ENCODE peak calls at places on chromosome 17, in nine cellular contexts. One of them, this sample, is unnamed.

GRCh38 chr17:17186051-17186450 is 20.1 kb downstream of the PLD6 start:
- DNase-seq in tibial artery: no peak
- DNase-seq in activated gamma-delta T cell treated with Interleukin-2 at 50 U/mL for 16 hours: no peak
- DNase-seq in activated T-cell treated with anti-CD3 and anti-CD28 coated beads, Interleukin-2, amount 50 U/mL, for 72 hours: peak
- DNase-seq in GM20000: peak
- DNase-seq in stimulated activated CD8-positive, alpha-beta memory T cell treated with anti-CD3 and anti-CD28 coated beads, Interleukin-4, amount 100 ng/mL, for 24 hours: peak
- DNase-seq in kidney tubule cell: no peak
- DNase-seq in H7: no peak
- DNase-seq in HFFc6: no peak
- DNase-seq in this sample: no peak

GRCh38 chr17:38454528-38454927 is 26.3 kb downstream of the ARHGAP23 start:
- DNase-seq in tibial artery: peak
- DNase-seq in activated gamma-delta T cell treated with Interleukin-2 at 50 U/mL for 16 hours: no peak
- DNase-seq in activated T-cell treated with anti-CD3 and anti-CD28 coated beads, Interleukin-2, amount 50 U/mL, for 72 hours: no peak
- DNase-seq in GM20000: no peak
- DNase-seq in stimulated activated CD8-positive, alpha-beta memory T cell treated with anti-CD3 and anti-CD28 coated beads, Interleukin-4, amount 100 ng/mL, for 24 hours: no peak
- DNase-seq in kidney tubule cell: peak
- DNase-seq in H7: peak
- DNase-seq in HFFc6: peak
- DNase-seq in this sample: no peak

GRCh38 chr17:17018612-17019429 is 23.4 kb upstream of the MPRIP start:
- DNase-seq in tibial artery: no peak
- DNase-seq in activated gamma-delta T cell treated with Interleukin-2 at 50 U/mL for 16 hours: no peak
- DNase-seq in activated T-cell treated with anti-CD3 and anti-CD28 coated beads, Interleukin-2, amount 50 U/mL, for 72 hours: no peak
- DNase-seq in GM20000: no peak
- DNase-seq in stimulated activated CD8-positive, alpha-beta memory T cell treated with anti-CD3 and anti-CD28 coated beads, Interleukin-4, amount 100 ng/mL, for 24 hours: no peak
- DNase-seq in kidney tubule cell: peak
- DNase-seq in H7: no peak
- DNase-seq in HFFc6: no peak
- DNase-seq in this sample: no peak

GRCh38 chr17:21286066-21286770 is 1.7 kb downstream of the MAP2K3 start:
- DNase-seq in tibial artery: peak
- DNase-seq in activated gamma-delta T cell treated with Interleukin-2 at 50 U/mL for 16 hours: no peak
- DNase-seq in activated T-cell treated with anti-CD3 and anti-CD28 coated beads, Interleukin-2, amount 50 U/mL, for 72 hours: no peak
- DNase-seq in GM20000: no peak
- DNase-seq in stimulated activated CD8-positive, alpha-beta memory T cell treated with anti-CD3 and anti-CD28 coated beads, Interleukin-4, amount 100 ng/mL, for 24 hours: no peak
- DNase-seq in kidney tubule cell: peak
- DNase-seq in H7: peak
- DNase-seq in HFFc6: peak
- DNase-seq in this sample: no peak

GRCh38 chr17:77235370-77236080 is 94.8 kb downstream of the SEC14L1 start:
- DNase-seq in tibial artery: peak
- DNase-seq in activated gamma-delta T cell treated with Interleukin-2 at 50 U/mL for 16 hours: no peak
- DNase-seq in activated T-cell treated with anti-CD3 and anti-CD28 coated beads, Interleukin-2, amount 50 U/mL, for 72 hours: peak
- DNase-seq in GM20000: no peak
- DNase-seq in stimulated activated CD8-positive, alpha-beta memory T cell treated with anti-CD3 and anti-CD28 coated beads, Interleukin-4, amount 100 ng/mL, for 24 hours: no peak
- DNase-seq in kidney tubule cell: peak
- DNase-seq in H7: no peak
- DNase-seq in HFFc6: peak
- DNase-seq in this sample: peak

GRCh38 chr17:59365383-59365981 is 34.0 kb downstream of the YPEL2 start:
- DNase-seq in tibial artery: no peak
- DNase-seq in activated gamma-delta T cell treated with Interleukin-2 at 50 U/mL for 16 hours: no peak
- DNase-seq in activated T-cell treated with anti-CD3 and anti-CD28 coated beads, Interleukin-2, amount 50 U/mL, for 72 hours: peak
- DNase-seq in GM20000: peak
- DNase-seq in stimulated activated CD8-positive, alpha-beta memory T cell treated with anti-CD3 and anti-CD28 coated beads, Interleukin-4, amount 100 ng/mL, for 24 hours: no peak
- DNase-seq in kidney tubule cell: no peak
- DNase-seq in H7: no peak
- DNase-seq in HFFc6: no peak
- DNase-seq in this sample: no peak

GRCh38 chr17:82839617-82840292 is at the start of gene ZNF750:
- DNase-seq in tibial artery: no peak
- DNase-seq in activated gamma-delta T cell treated with Interleukin-2 at 50 U/mL for 16 hours: no peak
- DNase-seq in activated T-cell treated with anti-CD3 and anti-CD28 coated beads, Interleukin-2, amount 50 U/mL, for 72 hours: no peak
- DNase-seq in GM20000: no peak
- DNase-seq in stimulated activated CD8-positive, alpha-beta memory T cell treated with anti-CD3 and anti-CD28 coated beads, Interleukin-4, amount 100 ng/mL, for 24 hours: no peak
- DNase-seq in kidney tubule cell: no peak
- DNase-seq in H7: peak
- DNase-seq in HFFc6: no peak
- DNase-seq in this sample: no peak

GRCh38 chr17:81517009-81517338 is 4.4 kb upstream of the ACTG1 start:
- DNase-seq in tibial artery: no peak
- DNase-seq in activated gamma-delta T cell treated with Interleukin-2 at 50 U/mL for 16 hours: no peak
- DNase-seq in activated T-cell treated with anti-CD3 and anti-CD28 coated beads, Interleukin-2, amount 50 U/mL, for 72 hours: no peak
- DNase-seq in GM20000: no peak
- DNase-seq in stimulated activated CD8-positive, alpha-beta memory T cell treated with anti-CD3 and anti-CD28 coated beads, Interleukin-4, amount 100 ng/mL, for 24 hours: no peak
- DNase-seq in kidney tubule cell: no peak
- DNase-seq in H7: no peak
- DNase-seq in HFFc6: no peak
- DNase-seq in this sample: no peak

GRCh38 chr17:78272181-78272913 is 40.9 kb downstream of the TMEM235 start:
- DNase-seq in tibial artery: no peak
- DNase-seq in activated gamma-delta T cell treated with Interleukin-2 at 50 U/mL for 16 hours: no peak
- DNase-seq in activated T-cell treated with anti-CD3 and anti-CD28 coated beads, Interleukin-2, amount 50 U/mL, for 72 hours: peak
- DNase-seq in GM20000: peak
- DNase-seq in stimulated activated CD8-positive, alpha-beta memory T cell treated with anti-CD3 and anti-CD28 coated beads, Interleukin-4, amount 100 ng/mL, for 24 hours: no peak
- DNase-seq in kidney tubule cell: peak
- DNase-seq in H7: peak
- DNase-seq in HFFc6: no peak
- DNase-seq in this sample: no peak

GRCh38 chr17:29593546-29594440 is 861 bp downstream of the ANKRD13B start:
- DNase-seq in tibial artery: no peak
- DNase-seq in activated gamma-delta T cell treated with Interleukin-2 at 50 U/mL for 16 hours: no peak
- DNase-seq in activated T-cell treated with anti-CD3 and anti-CD28 coated beads, Interleukin-2, amount 50 U/mL, for 72 hours: no peak
- DNase-seq in GM20000: peak
- DNase-seq in stimulated activated CD8-positive, alpha-beta memory T cell treated with anti-CD3 and anti-CD28 coated beads, Interleukin-4, amount 100 ng/mL, for 24 hours: no peak
- DNase-seq in kidney tubule cell: peak
- DNase-seq in H7: peak
- DNase-seq in HFFc6: no peak
- DNase-seq in this sample: no peak

GRCh38 chr17:31424944-31425582 is 33.6 kb downstream of the RAB11FIP4 start:
- DNase-seq in tibial artery: no peak
- DNase-seq in activated gamma-delta T cell treated with Interleukin-2 at 50 U/mL for 16 hours: no peak
- DNase-seq in activated T-cell treated with anti-CD3 and anti-CD28 coated beads, Interleukin-2, amount 50 U/mL, for 72 hours: no peak
- DNase-seq in GM20000: no peak
- DNase-seq in stimulated activated CD8-positive, alpha-beta memory T cell treated with anti-CD3 and anti-CD28 coated beads, Interleukin-4, amount 100 ng/mL, for 24 hours: no peak
- DNase-seq in kidney tubule cell: no peak
- DNase-seq in H7: no peak
- DNase-seq in HFFc6: no peak
- DNase-seq in this sample: no peak

GRCh38 chr17:12789976-12790805 is 893 bp downstream of the ARHGAP44 start:
- DNase-seq in tibial artery: no peak
- DNase-seq in activated gamma-delta T cell treated with Interleukin-2 at 50 U/mL for 16 hours: no peak
- DNase-seq in activated T-cell treated with anti-CD3 and anti-CD28 coated beads, Interleukin-2, amount 50 U/mL, for 72 hours: no peak
- DNase-seq in GM20000: peak
- DNase-seq in stimulated activated CD8-positive, alpha-beta memory T cell treated with anti-CD3 and anti-CD28 coated beads, Interleukin-4, amount 100 ng/mL, for 24 hours: no peak
- DNase-seq in kidney tubule cell: peak
- DNase-seq in H7: peak
- DNase-seq in HFFc6: no peak
- DNase-seq in this sample: no peak

GRCh38 chr17:63552211-63552610 is 1.9 kb downstream of the DCAF7 start:
- DNase-seq in tibial artery: no peak
- DNase-seq in activated gamma-delta T cell treated with Interleukin-2 at 50 U/mL for 16 hours: no peak
- DNase-seq in activated T-cell treated with anti-CD3 and anti-CD28 coated beads, Interleukin-2, amount 50 U/mL, for 72 hours: no peak
- DNase-seq in GM20000: no peak
- DNase-seq in stimulated activated CD8-positive, alpha-beta memory T cell treated with anti-CD3 and anti-CD28 coated beads, Interleukin-4, amount 100 ng/mL, for 24 hours: no peak
- DNase-seq in kidney tubule cell: no peak
- DNase-seq in H7: no peak
- DNase-seq in HFFc6: no peak
- DNase-seq in this sample: no peak